ENCODE peak calls at places on chromosomes 16 and 17, in four cellular contexts. X is HepG2, G is GM12878, L is K562. H is an unnamed sample.

GRCh38 chr16:1823821-1824220 is 2.8 kb downstream of the HAGH start:
- DNase-seq in X (peak), G (no peak), L (peak), H (no peak)

GRCh38 chr16:69890114-69890890 is 60.8 kb upstream of the CLEC18A start:
- DNase-seq in X (no peak), G (no peak), L (no peak), H (no peak)

GRCh38 chr16:56743840-56744239 is 13.9 kb downstream of the NUP93 start:
- DNase-seq in X (no peak), G (no peak), L (peak), H (no peak)

GRCh38 chr17:18038149-18038850 is 668 bp downstream of the ATPAF2 start:
- DNase-seq in X (no peak), G (no peak), L (peak), H (no peak)

GRCh38 chr16:83085660-83086059 is 458.9 kb downstream of the CDH13 start:
- DNase-seq in X (no peak), G (no peak), L (no peak), H (no peak)

GRCh38 chr17:2064980-2065785 is 10.3 kb downstream of the HIC1 start:
- DNase-seq in X (no peak), G (no peak), L (peak), H (peak)

GRCh38 chr17:76631821-76632565 is 11.6 kb downstream of the ST6GALNAC1 start:
- DNase-seq in X (no peak), G (no peak), L (no peak), H (no peak)

GRCh38 chr17:60333628-60334031 is 58.3 kb downstream of the USP32 start:
- DNase-seq in X (no peak), G (no peak), L (no peak), H (no peak)

GRCh38 chr17:81512984-81513668 is 527 bp upstream of the ACTG1 start:
- DNase-seq in X (peak), G (no peak), L (peak), H (no peak)

GRCh38 chr16:53744449-53744848 is 40.5 kb downstream of the FTO start:
- DNase-seq in X (peak), G (no peak), L (no peak), H (no peak)

GRCh38 chr16:11254913-11255736 is 879 bp downstream of the SOCS1 start:
- DNase-seq in X (no peak), G (no peak), L (peak), H (no peak)

GRCh38 chr17:1108560-1108809 is 71.3 kb downstream of the ABR start:
- DNase-seq in X (no peak), G (no peak), L (no peak), H (no peak)

GRCh38 chr16:9151597-9151996 is 60.2 kb downstream of the HAPSTR1 start:
- DNase-seq in X (peak), G (no peak), L (no peak), H (no peak)

GRCh38 chr17:4161560-4162221 is 18.7 kb downstream of the CYB5D2 start:
- DNase-seq in X (no peak), G (no peak), L (peak), H (no peak)

GRCh38 chr16:1080801-1081733 is 8.5 kb downstream of the SSTR5 start:
- DNase-seq in X (no peak), G (no peak), L (no peak), H (no peak)

GRCh38 chr17:1000597-1001490 is 3.9 kb downstream of the TIMM22 start:
- DNase-seq in X (peak), G (no peak), L (no peak), H (no peak)

GRCh38 chr17:74960739-74961342 is 11.7 kb downstream of the HID1 start:
- DNase-seq in X (peak), G (no peak), L (peak), H (peak)

GRCh38 chr17:33163827-33164555 is 129.1 kb downstream of the ASIC2 start:
- DNase-seq in X (no peak), G (no peak), L (no peak), H (no peak)

GRCh38 chr16:56336071-56336688 is 89.2 kb downstream of the AMFR start:
- DNase-seq in X (no peak), G (no peak), L (peak), H (no peak)

GRCh38 chr16:2485811-2486507 is 11.0 kb downstream of the TBC1D24 start:
- DNase-seq in X (no peak), G (no peak), L (no peak), H (no peak)

GRCh38 chr17:82120148-82120547 is 22.1 kb upstream of the FASN start:
- DNase-seq in X (no peak), G (no peak), L (no peak), H (no peak)

GRCh38 chr16:27529962-27530361 is 19.8 kb downstream of the GTF3C1 start:
- DNase-seq in X (no peak), G (no peak), L (no peak), H (no peak)

GRCh38 chr16:83443972-83444371 is 363.8 kb upstream of the HSBP1 start:
- DNase-seq in X (no peak), G (no peak), L (no peak), H (no peak)

GRCh38 chr17:17360087-17360730 is 57.0 kb downstream of the NT5M start:
- DNase-seq in X (no peak), G (no peak), L (no peak), H (no peak)

GRCh38 chr16:81932668-81933067 is 78.6 kb downstream of the SDR42E1 start:
- DNase-seq in X (no peak), G (no peak), L (no peak), H (no peak)

GRCh38 chr17:6626616-6627015 is 13.9 kb downstream of the KIAA0753 start:
- DNase-seq in X (no peak), G (no peak), L (no peak), H (no peak)
- TF ChIP-seq SRF in X (no peak), G (no peak), L (no peak), H (no peak)

DNA sequence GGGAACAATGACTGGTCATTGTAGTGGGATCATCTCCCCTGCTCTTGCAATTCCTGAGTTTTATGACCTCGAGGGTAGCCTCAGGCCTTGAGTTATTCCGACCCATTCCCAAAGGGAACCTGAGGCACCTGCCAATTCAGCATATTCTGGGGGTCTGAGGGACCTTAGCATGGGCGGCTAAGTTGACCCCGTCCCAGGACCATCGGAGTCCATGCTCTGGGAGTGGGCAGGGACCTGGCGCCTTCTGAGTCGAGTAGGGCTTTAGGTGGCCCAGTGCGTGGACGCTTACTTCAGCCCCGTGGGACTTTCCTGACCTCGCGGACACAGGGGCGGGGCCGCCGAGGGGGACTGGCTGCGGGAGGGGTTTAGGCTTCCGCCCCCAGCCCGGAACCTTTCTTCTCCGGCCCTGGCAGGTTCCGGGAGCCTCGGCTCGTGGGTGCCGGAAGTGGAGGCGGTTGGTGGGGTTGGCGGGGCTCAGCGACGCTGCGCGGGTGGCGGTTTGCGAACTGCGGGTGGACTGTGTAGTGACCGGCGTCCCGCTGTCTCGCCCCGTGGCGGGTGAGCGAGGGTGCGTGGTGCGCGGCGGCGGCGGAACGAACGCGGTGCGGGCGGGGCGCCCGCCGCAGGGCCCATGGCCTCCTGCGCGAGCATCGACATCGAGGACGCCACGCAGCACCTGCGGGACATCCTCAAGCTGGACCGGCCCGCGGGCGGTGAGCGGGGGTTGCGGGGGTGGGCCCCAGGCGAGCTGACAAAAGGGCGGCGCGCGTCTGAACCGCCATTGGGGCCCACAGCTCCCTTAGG is at the start of gene EDC4:
- DNase-seq in X (peak), G (peak), L (peak), H (peak)
- TF ChIP-seq EP300 in X (no peak), G (no peak), L (peak), H (no peak)

GRCh38 chr17:79955961-79956735 is 79.5 kb downstream of the TBC1D16 start:
- DNase-seq in X (no peak), G (no peak), L (no peak), H (no peak)
- TF ChIP-seq SRF in X (no peak), G (no peak), L (no peak), H (no peak)

GRCh38 chr16:28974007-28974436 is 556 bp upstream of the SPNS1 start:
- DNase-seq in X (peak), G (no peak), L (peak), H (peak)

GRCh38 chr16:28977703-28978641 is 3.4 kb downstream of the SPNS1 start:
- DNase-seq in X (peak), G (no peak), L (peak), H (peak)

GRCh38 chr16:28975158-28975603 is 603 bp downstream of the SPNS1 start:
- DNase-seq in X (no peak), G (no peak), L (peak), H (no peak)

DNA sequence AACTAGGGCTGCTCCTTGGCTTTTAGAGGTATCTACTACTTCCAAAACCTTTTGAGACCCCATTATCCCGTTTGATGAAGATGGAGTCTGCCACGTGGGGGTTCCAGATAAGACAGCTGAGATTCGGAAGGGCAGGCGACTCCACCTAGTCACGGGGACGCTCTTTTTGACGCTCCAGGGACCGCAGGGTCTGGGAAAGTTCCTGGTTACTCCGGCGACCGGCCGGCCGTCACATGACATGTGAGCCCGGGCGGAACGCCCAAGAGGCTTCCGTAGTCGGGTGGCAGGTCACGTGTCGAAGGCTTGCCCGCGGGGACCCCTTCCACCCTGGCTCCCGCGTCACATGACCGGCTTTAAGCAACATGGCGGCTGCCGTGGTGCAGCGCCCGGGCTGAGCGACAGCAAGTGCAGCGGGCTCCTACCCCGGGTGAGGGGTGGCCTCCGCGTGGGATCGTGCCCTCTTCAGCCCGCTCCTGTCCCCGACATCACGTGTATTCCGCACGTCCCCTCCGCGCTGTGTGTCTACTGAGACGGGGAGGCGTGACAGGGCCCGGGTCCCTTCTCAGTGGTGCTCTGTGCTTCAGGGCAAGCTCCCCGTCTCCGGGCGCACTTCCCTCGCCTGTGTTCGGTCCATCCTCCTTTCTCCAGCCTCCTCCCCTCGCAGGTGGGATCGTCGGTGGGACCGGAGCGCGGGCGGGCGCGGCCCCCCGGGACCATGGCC is at the start of gene SPNS1:
- DNase-seq in X (peak), G (peak), L (peak), H (peak)
- TF ChIP-seq EP300 in X (no peak), G (peak), L (peak), H (no peak)

GRCh38 chr16:85227924-85228462 is 115.7 kb upstream of the CIBAR2 start:
- DNase-seq in X (no peak), G (no peak), L (peak), H (no peak)

GRCh38 chr16:85227262-85227923 is 115.1 kb upstream of the CIBAR2 start:
- DNase-seq in X (no peak), G (peak), L (no peak), H (no peak)

GRCh38 chr16:85222151-85222863 is 110.0 kb upstream of the CIBAR2 start:
- DNase-seq in X (no peak), G (no peak), L (no peak), H (no peak)

GRCh38 chr16:85225721-85226120 is 113.4 kb upstream of the CIBAR2 start:
- DNase-seq in X (no peak), G (no peak), L (no peak), H (no peak)

DNA sequence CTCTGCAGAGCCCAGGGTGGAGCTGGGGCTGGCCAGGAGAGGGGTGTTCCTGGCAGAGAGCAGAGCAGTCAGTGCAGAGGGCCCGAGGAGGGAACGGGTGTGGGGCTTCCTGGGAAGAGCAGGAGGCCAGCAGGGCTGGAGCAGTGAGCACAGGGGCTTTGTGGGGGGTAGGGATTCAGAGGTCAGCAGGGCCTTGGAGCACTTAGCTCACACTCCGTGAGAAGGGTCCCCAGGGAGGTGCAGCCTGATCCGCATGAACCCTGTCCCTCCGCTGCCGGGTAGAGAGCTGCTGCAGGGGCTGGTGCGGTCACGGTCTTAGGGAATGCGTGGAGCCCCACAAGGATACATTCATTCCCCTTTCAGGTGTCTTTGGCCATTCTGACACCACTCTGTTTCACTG is 113.0 kb upstream of the CIBAR2 start:
- DNase-seq in X (no peak), G (no peak), L (no peak), H (no peak)
- TF ChIP-seq SRF in X (no peak), G (no peak), L (no peak), H (no peak)